ENCODE peak calls at places on chromosomes 13 and 19, in seven cellular contexts. W, T, Q, U, A, M and E are unnamed samples.
A peak's percentile ranks its signal among the peaks of the same experiment; 100 is the strongest.

GRCh38 chr13:36414461-36414860 is 17.8 kb upstream of the CCNA1 start:
- DNase-seq in T (no peak), A (no peak), U (no peak), M (no peak), Q (no peak), W (no peak), E (no peak)

GRCh38 chr13:50529154-50529882 is 314.2 kb downstream of the DLEU7 start:
- DNase-seq in Q (peak; percentile 43), T (peak; percentile 83), M (peak; percentile 69), W (peak; percentile 48), A (peak; percentile 39), U (peak; percentile 83), E (no peak)

GRCh38 chr13:69565334-69565733 is 542.3 kb upstream of the ATXN8OS start:
- DNase-seq in A (no peak), Q (no peak), M (no peak), U (no peak), T (no peak), W (no peak), E (no peak)

GRCh38 chr13:19910336-19911072 is 47.1 kb upstream of the ZMYM5 start:
- DNase-seq in U (no peak), T (no peak), W (no peak), A (no peak), M (peak; percentile 12), Q (no peak), E (no peak)

GRCh38 chr13:113879017-113879416 is 15.1 kb upstream of the GAS6 start:
- DNase-seq in Q (no peak), W (no peak), U (no peak), M (no peak), A (no peak), T (no peak), E (peak; percentile 29)

GRCh38 chr13:68440874-68441273 is 1210.7 kb upstream of the PCDH9 start:
- DNase-seq in W (no peak), A (no peak), M (no peak), T (no peak), U (no peak), Q (no peak), E (no peak)

GRCh38 chr19:49950956-49951526 is 9.9 kb downstream of the SIGLEC11 start:
- DNase-seq in Q (no peak), T (no peak), U (no peak), W (no peak), M (no peak), A (no peak), E (no peak)

GRCh38 chr13:77919351-77920294 is 992 bp upstream of the EDNRB start:
- DNase-seq in A (peak; percentile 69), U (no peak), W (no peak), M (peak; percentile 26), Q (peak; percentile 15), T (peak; percentile 20), E (no peak)

GRCh38 chr19:55599468-55600335 is at the start of the genes FIZ1 and ZNF524:
- DNase-seq in W (peak; percentile 97), T (peak; percentile 99), A (peak; percentile 99), Q (peak; percentile 95), U (peak; percentile 99), M (peak; percentile 99), E (peak; percentile 97)

GRCh38 chr13:57629821-57630235 is 1.7 kb upstream of the PCDH17 start:
- DNase-seq in U (no peak), W (peak; percentile 11), M (peak; percentile 62), A (peak; percentile 97), Q (peak; percentile 87), T (peak; percentile 92), E (peak; percentile 95)

GRCh38 chr13:49714757-49715156 is 23.5 kb upstream of the EBPL start:
- DNase-seq in W (no peak), M (no peak), A (no peak), Q (no peak), T (no peak), U (no peak), E (no peak)

GRCh38 chr13:31201341-31202024 is 1.7 kb downstream of the B3GLCT start:
- DNase-seq in M (peak; percentile 83), T (peak; percentile 35), W (peak; percentile 23), U (no peak), Q (no peak), A (no peak), E (no peak)

GRCh38 chr13:50676602-50677001 is 166.9 kb downstream of the DLEU7 start:
- DNase-seq in T (no peak), Q (no peak), U (no peak), W (no peak), M (peak; percentile 84), A (no peak), E (no peak)

GRCh38 chr19:13872695-13873389 is 4.1 kb upstream of the NANOS3 start:
- DNase-seq in U (no peak), A (peak; percentile 70), W (no peak), Q (no peak), T (no peak), M (peak; percentile 41), E (no peak)

GRCh38 chr13:26816876-26817275 is 56.3 kb upstream of the GPR12 start:
- DNase-seq in T (no peak), U (no peak), M (no peak), W (no peak), A (peak; percentile 13), Q (no peak), E (no peak)

GRCh38 chr13:106527806-106528205 is 7.7 kb downstream of the EFNB2 start:
- DNase-seq in Q (no peak), W (no peak), M (no peak), U (no peak), T (no peak), A (peak; percentile 65), E (no peak)

GRCh38 chr13:113029487-113030258 is 60.7 kb downstream of the MCF2L start:
- DNase-seq in T (no peak), W (no peak), U (peak; percentile 60), Q (peak; percentile 56), A (peak; percentile 63), M (peak; percentile 38), E (peak; percentile 85)

GRCh38 chr13:77492982-77493381 is 42.5 kb upstream of the SCEL start:
- DNase-seq in A (peak; percentile 23), W (no peak), U (no peak), Q (no peak), T (no peak), M (peak; percentile 53), E (no peak)

GRCh38 chr13:110309661-110310524 is 2.8 kb downstream of the COL4A2 start:
- DNase-seq in W (no peak), T (no peak), U (no peak), M (no peak), Q (no peak), A (no peak), E (peak; percentile 22)

GRCh38 chr13:110311721-110312668 is 4.9 kb downstream of the COL4A2 start:
- DNase-seq in W (no peak), U (no peak), A (no peak), Q (no peak), T (no peak), M (no peak), E (no peak)

GRCh38 chr13:110310541-110311491 is 3.7 kb downstream of the COL4A2 start:
- DNase-seq in U (no peak), A (no peak), W (no peak), T (no peak), Q (no peak), M (no peak), E (peak; percentile 45)

GRCh38 chr13:110314516-110315245 is 7.6 kb downstream of the COL4A2 start:
- DNase-seq in T (no peak), U (no peak), Q (no peak), M (no peak), W (no peak), A (peak; percentile 83), E (no peak)

DNA sequence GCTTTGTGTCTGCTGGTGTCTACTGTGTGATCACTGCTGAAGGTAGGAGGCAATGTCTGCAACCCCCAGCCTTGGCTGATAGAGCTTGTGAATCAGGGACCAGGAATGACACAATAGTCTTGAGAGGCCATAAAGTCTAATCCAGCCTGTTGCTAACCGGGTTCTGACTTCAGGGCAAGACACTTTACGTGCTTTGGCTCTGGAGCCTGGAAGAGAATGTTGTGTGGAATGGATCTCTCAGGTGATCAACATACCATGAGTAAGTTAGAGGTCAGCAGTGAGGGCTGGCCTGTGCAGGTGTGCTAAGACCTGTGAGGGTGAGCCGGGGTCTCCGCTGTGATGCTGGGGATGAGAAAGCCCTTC is 5.6 kb downstream of the COL4A2 start:
- DNase-seq in Q (no peak), M (peak; percentile 88), A (no peak), W (no peak), U (no peak), T (no peak), E (peak; percentile 50)
- TF ChIP-seq CTCF in Q (no peak), M (peak; percentile 9), A (no peak), W (peak; percentile 7), U (no peak), T (no peak), E (no peak)

DNA sequence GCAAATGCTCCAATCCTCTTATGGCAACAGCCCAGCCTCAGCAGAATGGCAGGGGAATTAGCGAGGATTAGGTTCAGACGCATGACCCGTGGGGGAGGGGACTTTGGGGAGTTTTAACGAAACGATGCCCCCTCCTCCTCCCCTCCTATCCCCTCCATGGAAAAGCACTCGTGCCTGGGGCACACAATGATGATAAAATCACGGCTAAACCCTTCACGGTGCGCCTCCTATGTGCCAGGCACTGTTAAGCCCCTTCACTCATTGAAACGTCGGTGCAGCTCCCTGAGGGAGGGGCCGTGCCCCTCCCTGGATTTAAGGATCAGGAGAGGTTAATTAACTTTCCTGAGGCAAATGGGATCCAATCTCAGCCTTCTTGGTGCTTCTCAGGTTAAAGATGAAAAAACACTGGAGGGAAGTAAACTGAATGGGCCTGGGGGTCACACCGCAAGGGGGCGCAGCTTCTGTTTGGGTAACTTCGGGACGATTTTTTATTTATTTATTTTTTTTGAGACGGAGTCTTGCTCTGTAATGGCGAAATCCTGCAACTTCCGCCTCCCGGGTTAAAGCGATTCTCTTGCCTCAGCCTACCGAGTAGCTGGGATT is 10.1 kb upstream of the TPRX2 start:
- DNase-seq in M (peak; percentile 18), Q (no peak), T (no peak), U (no peak), A (peak; percentile 44), W (no peak), E (no peak)
- TF ChIP-seq CTCF in M (peak; percentile 38), Q (peak; percentile 51), T (no peak), U (no peak), A (peak; percentile 50), W (peak; percentile 18), E (peak; percentile 81)

GRCh38 chr19:41001243-41001971 is 10.3 kb downstream of the CYP2B6 start:
- DNase-seq in Q (no peak), T (no peak), W (no peak), A (no peak), M (no peak), U (no peak), E (no peak)
- TF ChIP-seq CTCF in Q (no peak), T (no peak), W (no peak), A (no peak), M (no peak), U (peak; percentile 13), E (no peak)

GRCh38 chr19:6765738-6766356 is 1.4 kb downstream of the SH2D3A start:
- DNase-seq in W (no peak), M (no peak), A (no peak), U (no peak), Q (no peak), T (no peak), E (no peak)

GRCh38 chr19:6768236-6768785 is 1.1 kb upstream of the SH2D3A start:
- DNase-seq in T (no peak), W (no peak), Q (no peak), M (no peak), A (no peak), U (no peak), E (no peak)

GRCh38 chr19:6767357-6768235 is at the start of gene SH2D3A:
- DNase-seq in U (peak; percentile 82), M (peak; percentile 39), Q (peak; percentile 72), A (peak; percentile 79), T (no peak), W (no peak), E (peak; percentile 87)

GRCh38 chr19:6767081-6767356 is 216 bp downstream of the SH2D3A start:
- DNase-seq in A (no peak), T (no peak), M (no peak), U (no peak), Q (no peak), W (no peak), E (no peak)

GRCh38 chr19:6766357-6767080 is 716 bp downstream of the SH2D3A start:
- DNase-seq in Q (no peak), A (no peak), U (no peak), M (peak; percentile 6), T (no peak), W (no peak), E (no peak)
- TF ChIP-seq CTCF in Q (no peak), A (no peak), U (no peak), M (no peak), T (no peak), W (no peak), E (no peak)